ENCODE peak calls at places on chromosomes 6 and 20, in nine cellular contexts. U, H, N, J, A, L, S, Y and B are unnamed samples.
A peak's percentile ranks its signal among the peaks of the same experiment; 100 is the strongest.

GRCh38 chr20:4325548-4326187 is 310.3 kb upstream of the RNF24 start:
- DNase-seq in N (no peak), H (no peak), L (no peak), A (no peak), Y (no peak), U (no peak), J (no peak), S (no peak), B (no peak)

GRCh38 chr6:84773431-84774173 is 9.2 kb upstream of the TBX18 start:
- DNase-seq in Y (no peak), H (no peak), L (peak; percentile 45), U (no peak), N (no peak), A (no peak), S (no peak), J (peak; percentile 76), B (no peak)

GRCh38 chr6:107293421-107293820 is 165.9 kb downstream of the PDSS2 start:
- DNase-seq in S (no peak), N (no peak), U (no peak), L (no peak), A (no peak), J (no peak), Y (no peak), H (no peak), B (no peak)

GRCh38 chr20:31806564-31807355 is 12.4 kb upstream of the MYLK2 start:
- DNase-seq in N (no peak), U (no peak), A (no peak), L (no peak), Y (no peak), J (no peak), H (no peak), S (peak; percentile 37), B (no peak)

GRCh38 chr6:142030115-142030619 is 102.6 kb upstream of the GJE1 start:
- DNase-seq in J (no peak), A (no peak), U (no peak), Y (no peak), L (no peak), H (no peak), N (no peak), S (peak; percentile 62), B (no peak)

GRCh38 chr20:16580127-16580526 is 6.9 kb upstream of the KIF16B start:
- DNase-seq in Y (no peak), U (no peak), S (peak; percentile 71), J (no peak), L (no peak), A (peak; percentile 69), N (no peak), H (no peak), B (peak; percentile 65)

GRCh38 chr6:16257999-16258708 is 19.8 kb downstream of the GMPR start:
- DNase-seq in Y (no peak), U (no peak), H (no peak), A (no peak), J (no peak), S (no peak), N (no peak), L (no peak), B (no peak)

GRCh38 chr6:3283241-3283640 is 24.5 kb downstream of the PSMG4 start:
- DNase-seq in H (no peak), S (no peak), Y (no peak), U (no peak), A (no peak), L (no peak), N (no peak), J (no peak), B (no peak)

GRCh38 chr6:84687487-84687886 is 76.9 kb downstream of the TBX18 start:
- DNase-seq in N (no peak), H (no peak), S (peak; percentile 40), A (no peak), U (no peak), J (no peak), L (no peak), Y (no peak), B (no peak)

GRCh38 chr20:45817652-45818194 is 5.3 kb downstream of the UBE2C start:
- DNase-seq in J (no peak), Y (no peak), A (peak; percentile 51), L (no peak), H (no peak), S (peak; percentile 94), N (no peak), U (peak; percentile 48), B (peak; percentile 63)

GRCh38 chr6:26027491-26028211 is 59.6 kb upstream of the HFE start:
- DNase-seq in L (no peak), H (no peak), S (no peak), U (no peak), J (no peak), A (no peak), Y (no peak), N (no peak), B (no peak)

GRCh38 chr6:93786474-93787330 is 367.3 kb upstream of the EPHA7 start:
- DNase-seq in L (no peak), S (no peak), Y (no peak), U (no peak), J (no peak), N (no peak), H (no peak), A (no peak), B (no peak)

GRCh38 chr6:14499804-14500203 is 382.2 kb downstream of the CD83 start:
- DNase-seq in S (peak; percentile 91), Y (no peak), L (no peak), N (no peak), U (peak; percentile 9), H (no peak), J (no peak), A (peak; percentile 82), B (peak; percentile 69)

GRCh38 chr20:59578602-59579403 is 25.5 kb upstream of the PHACTR3 start:
- DNase-seq in S (no peak), J (no peak), N (no peak), H (no peak), Y (no peak), A (no peak), U (no peak), L (no peak), B (no peak)

GRCh38 chr20:62989201-62989601 is 17.6 kb downstream of the BHLHE23 start:
- DNase-seq in A (no peak), U (no peak), S (no peak), L (no peak), Y (no peak), N (peak; percentile 5), H (no peak), J (peak; percentile 3), B (no peak)

GRCh38 chr20:25398363-25399037 is 7.9 kb upstream of the ABHD12 start:
- DNase-seq in J (no peak), H (no peak), U (no peak), L (no peak), Y (no peak), N (no peak), A (no peak), S (no peak), B (no peak)

GRCh38 chr6:37871616-37872384 is 52.3 kb downstream of the ZFAND3 start:
- DNase-seq in S (no peak), L (no peak), J (no peak), Y (no peak), U (no peak), N (no peak), H (no peak), A (no peak), B (no peak)